ENCODE peak calls at places on chromosome 19, in four cellular contexts. I is aorta, H is body of pancreas, G is astrocyte. Q is an unnamed sample. For H3K4me1, the result is how much of the 10 kb centered on the place peaks cover.

GRCh38 chr19:43618921-43619261 is 538 bp downstream of the ZNF428 start:
- DNase-seq in I (no peak), H (no peak), G (no peak), Q (peak)

GRCh38 chr19:51064534-51065220 is at the start of gene KLK13:
- DNase-seq in I (no peak), H (peak), G (no peak), Q (no peak)

GRCh38 chr19:30224689-30225606 is 147.2 kb upstream of the ZNF536 start:
- DNase-seq in I (no peak), H (no peak), G (no peak), Q (peak)

GRCh38 chr19:10474962-10475451 is 28.1 kb downstream of the KEAP1 start:
- DNase-seq in I (no peak), H (no peak), G (no peak), Q (no peak)

GRCh38 chr19:6056801-6057650 is 53.3 kb downstream of the RFX2 start:
- DNase-seq in I (peak), H (peak), G (peak), Q (no peak)

GRCh38 chr19:11736696-11737095 is 2.0 kb downstream of the ZNF823 start:
- DNase-seq in I (peak), H (no peak), G (no peak), Q (peak)

GRCh38 chr19:56116606-56117005 is 4.5 kb downstream of the ZNF787 start:
- DNase-seq in I (no peak), H (no peak), G (no peak), Q (no peak)

GRCh38 chr19:47109541-47110375 is 3.8 kb downstream of the ZC3H4 start:
- DNase-seq in I (no peak), H (no peak), G (peak), Q (peak)

GRCh38 chr19:12364391-12365093 is 941 bp downstream of the ZNF442 start:
- DNase-seq in I (peak), H (peak), G (peak), Q (no peak)

GRCh38 chr19:49591731-49592485 is 926 bp downstream of the PRR12 start:
- DNase-seq in I (no peak), H (peak), G (no peak), Q (peak)

GRCh38 chr19:52941941-52942370 is 18.7 kb upstream of the ZNF888 start:
- DNase-seq in I (no peak), H (peak), G (no peak), Q (no peak)

GRCh38 chr19:15722956-15723355 is 4.9 kb upstream of the OR10H2 start:
- DNase-seq in I (no peak), H (no peak), G (no peak), Q (no peak)

GRCh38 chr19:7928334-7928706 is 2.4 kb upstream of the CTXN1 start:
- DNase-seq in I (peak), H (no peak), G (no peak), Q (peak)

GRCh38 chr19:6519289-6519688 is 11.5 kb upstream of the TNFSF9 start:
- DNase-seq in I (no peak), H (no peak), G (peak), Q (no peak)

GRCh38 chr19:47663911-47664771 is 49.1 kb upstream of the EHD2 start:
- DNase-seq in I (peak), H (peak), G (peak), Q (no peak)

GRCh38 chr19:1811472-1811894 is 593 bp downstream of the ATP8B3 start:
- DNase-seq in I (peak), H (peak), G (peak), Q (peak)

GRCh38 chr19:51294977-51295375 is 16.5 kb upstream of the IGLON5 start:
- DNase-seq in I (no peak), H (no peak), G (no peak), Q (no peak)

GRCh38 chr19:53903055-53903680 is 5.9 kb upstream of the CACNG7 start:
- DNase-seq in I (no peak), H (peak), G (peak), Q (no peak)

GRCh38 chr19:50832666-50833065 is 708 bp downstream of the KLK15 start:
- DNase-seq in I (peak), H (no peak), G (no peak), Q (no peak)

DNA sequence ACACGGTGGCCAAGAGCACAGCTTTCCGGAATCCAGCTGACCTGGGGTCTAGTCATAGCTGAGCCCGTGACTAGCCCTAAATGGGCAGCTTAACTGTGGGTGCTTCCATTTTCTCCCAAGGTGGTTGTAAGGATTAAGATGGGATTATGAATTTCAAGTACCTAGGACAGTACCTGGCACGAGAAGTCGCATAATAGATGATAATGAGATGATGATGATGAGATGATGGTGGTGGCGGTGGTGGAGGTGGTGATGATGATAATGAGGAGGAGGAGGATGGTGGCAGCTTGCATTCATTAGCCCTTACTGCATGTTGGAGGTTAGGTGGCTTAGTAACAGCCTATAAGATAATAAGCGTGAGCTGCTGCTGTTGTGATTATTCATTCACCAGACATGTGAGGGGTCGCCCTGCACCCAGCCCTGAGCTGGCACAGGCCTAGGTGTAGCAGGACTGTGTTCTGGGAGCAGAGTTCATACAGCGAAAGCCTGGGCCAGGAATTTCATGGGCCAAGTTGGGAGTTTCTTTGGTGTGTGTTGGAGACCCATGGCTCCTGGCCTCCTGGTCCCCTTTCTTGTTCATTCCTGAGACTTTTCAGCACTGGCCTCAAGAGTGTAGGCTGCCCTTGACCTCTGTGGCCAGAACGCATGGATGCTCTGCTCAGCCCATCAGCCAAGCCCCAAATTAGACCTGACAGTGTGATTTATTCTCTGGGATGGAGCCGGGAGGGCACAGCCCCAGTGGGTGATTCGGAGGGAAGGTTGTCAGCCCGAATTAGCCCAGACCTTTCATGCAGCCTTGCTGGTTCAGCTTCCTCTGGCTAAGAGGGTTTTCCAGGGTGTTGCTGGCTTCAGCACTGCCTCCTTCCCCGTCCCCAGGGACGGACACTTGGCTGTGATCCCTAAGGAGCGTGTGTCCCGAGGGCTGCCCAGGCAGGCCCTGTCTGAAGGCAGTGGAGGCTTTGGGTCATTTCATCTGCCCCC is 128.8 kb downstream of the SIPA1L3 start:
- DNase-seq in I (peak), H (no peak), G (peak), Q (peak)
- H3K4me1 ChIP-seq in I (under half), H (under half), G (half or more), Q (under half)

DNA sequence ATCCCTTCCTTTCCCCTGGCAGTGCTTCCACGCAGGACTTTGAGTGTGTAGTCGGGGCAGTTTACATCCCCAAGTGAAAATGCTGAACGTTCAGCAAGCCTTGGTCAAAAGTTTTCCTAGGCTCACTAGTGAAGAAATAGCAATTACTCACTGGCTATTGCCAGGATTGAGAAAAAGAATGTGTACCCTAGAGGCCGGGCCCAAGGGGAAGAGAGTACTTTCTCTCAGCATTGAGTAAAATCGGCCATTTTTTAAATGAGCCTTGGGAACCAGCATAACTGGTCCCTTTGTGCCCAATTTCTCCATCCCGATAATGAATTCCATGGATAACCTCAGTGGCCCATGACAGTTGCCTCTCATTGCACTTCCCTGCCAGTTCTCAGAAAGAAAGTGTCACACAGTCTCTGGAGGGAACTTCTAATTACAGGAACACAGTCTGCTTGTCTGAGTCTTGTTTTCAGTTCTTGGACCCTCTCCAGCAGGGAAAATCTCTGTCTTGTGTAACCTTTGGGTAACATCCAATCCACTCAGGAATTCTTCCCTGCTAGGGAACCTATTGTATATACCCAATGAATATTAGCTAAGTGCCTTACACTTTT is 7.3 kb upstream of the OR7D2 start:
- DNase-seq in I (no peak), H (no peak), G (no peak), Q (no peak)
- H3K4me3 ChIP-seq in I (no peak), H (no peak), G (no peak), Q (no peak)

GRCh38 chr19:13844130-13844631 is 32.8 kb upstream of the NANOS3 start:
- DNase-seq in I (no peak), H (no peak), G (no peak), Q (no peak)
- H3K4me1 ChIP-seq in I (under half), H (half or more), G (under half), Q (under half)

GRCh38 chr19:4060621-4061177 is 6.0 kb downstream of the ZBTB7A start:
- DNase-seq in I (no peak), H (no peak), G (no peak), Q (no peak)

GRCh38 chr19:4058696-4059492 is 7.8 kb downstream of the ZBTB7A start:
- DNase-seq in I (peak), H (no peak), G (no peak), Q (no peak)

GRCh38 chr19:4059493-4059880 is 7.2 kb downstream of the ZBTB7A start:
- DNase-seq in I (no peak), H (no peak), G (no peak), Q (no peak)

GRCh38 chr19:4059931-4060620 is 6.6 kb downstream of the ZBTB7A start:
- DNase-seq in I (no peak), H (peak), G (no peak), Q (no peak)

GRCh38 chr19:4057913-4058695 is 8.6 kb downstream of the ZBTB7A start:
- DNase-seq in I (peak), H (peak), G (peak), Q (no peak)
- H3K4me3 ChIP-seq in I (no peak), H (no peak), G (no peak), Q (no peak)

GRCh38 chr19:40614595-40615411 is 13.6 kb downstream of the LTBP4 start:
- DNase-seq in I (peak), H (no peak), G (peak), Q (peak)
- H3K4me1 ChIP-seq in I (under half), H (under half), G (under half), Q (under half)

GRCh38 chr19:18097217-18097992 is at the start of gene MAST3:
- DNase-seq in I (peak), H (peak), G (no peak), Q (peak)

GRCh38 chr19:18096258-18096657 is 1.3 kb upstream of the MAST3 start:
- DNase-seq in I (no peak), H (no peak), G (no peak), Q (no peak)

GRCh38 chr19:18090545-18091216 is 3.9 kb upstream of the IL12RB1 start:
- DNase-seq in I (no peak), H (no peak), G (no peak), Q (no peak)

GRCh38 chr19:18091217-18091608 is 4.5 kb upstream of the IL12RB1 start:
- DNase-seq in I (peak), H (no peak), G (no peak), Q (no peak)

GRCh38 chr19:18093439-18094161 is 4.0 kb upstream of the MAST3 start:
- DNase-seq in I (no peak), H (no peak), G (no peak), Q (peak)
- H3K4me3 ChIP-seq in I (no peak), H (no peak), G (no peak), Q (no peak)

Q was measured in BE2C.